ENCODE peak calls at places on chromosome 4, in five cellular contexts. One of them, this sample, is unnamed.

GRCh38 chr4:143386812-143387211 is 50.1 kb downstream of the GAB1 start:
- DNase-seq in fibroblast of pulmonary artery: peak
- DNase-seq in RWPE1: no peak
- DNase-seq in uterus: no peak
- DNase-seq in hepatocyte: peak
- DNase-seq in this sample: no peak

GRCh38 chr4:39331191-39331590 is 35.0 kb downstream of the RFC1 start:
- DNase-seq in fibroblast of pulmonary artery: no peak
- DNase-seq in hepatocyte: no peak
- DNase-seq in RWPE1: no peak
- DNase-seq in uterus: no peak
- DNase-seq in this sample: no peak

GRCh38 chr4:148065069-148065468 is 333.2 kb downstream of the ARHGAP10 start:
- DNase-seq in hepatocyte: peak
- DNase-seq in uterus: no peak
- DNase-seq in RWPE1: no peak
- DNase-seq in fibroblast of pulmonary artery: peak
- DNase-seq in this sample: peak

GRCh38 chr4:158850800-158851644 is 82.2 kb downstream of the FNIP2 start:
- DNase-seq in fibroblast of pulmonary artery: peak
- DNase-seq in hepatocyte: peak
- DNase-seq in RWPE1: peak
- DNase-seq in uterus: no peak
- DNase-seq in this sample: no peak

GRCh38 chr4:16270654-16271328 is 44.5 kb upstream of the TAPT1 start:
- DNase-seq in hepatocyte: no peak
- DNase-seq in uterus: no peak
- DNase-seq in fibroblast of pulmonary artery: no peak
- DNase-seq in RWPE1: no peak
- DNase-seq in this sample: no peak

GRCh38 chr4:26238782-26239647 is 81.8 kb upstream of the RBPJ start:
- DNase-seq in fibroblast of pulmonary artery: peak
- DNase-seq in RWPE1: no peak
- DNase-seq in uterus: no peak
- DNase-seq in hepatocyte: peak
- DNase-seq in this sample: peak

GRCh38 chr4:102734116-102734515 is 26.7 kb downstream of the MANBA start:
- DNase-seq in fibroblast of pulmonary artery: no peak
- DNase-seq in RWPE1: no peak
- DNase-seq in uterus: no peak
- DNase-seq in hepatocyte: no peak
- DNase-seq in this sample: no peak

GRCh38 chr4:132396636-132397035 is 752.5 kb upstream of the PCDH10 start:
- DNase-seq in RWPE1: no peak
- DNase-seq in uterus: no peak
- DNase-seq in fibroblast of pulmonary artery: peak
- DNase-seq in hepatocyte: no peak
- DNase-seq in this sample: peak

GRCh38 chr4:72312032-72312650 is 256.9 kb downstream of the ADAMTS3 start:
- DNase-seq in fibroblast of pulmonary artery: peak
- DNase-seq in hepatocyte: peak
- DNase-seq in RWPE1: peak
- DNase-seq in uterus: peak
- DNase-seq in this sample: peak

GRCh38 chr4:105230287-105230686 is 83.6 kb downstream of the TET2 start:
- DNase-seq in hepatocyte: no peak
- DNase-seq in RWPE1: no peak
- DNase-seq in fibroblast of pulmonary artery: no peak
- DNase-seq in uterus: no peak
- DNase-seq in this sample: no peak

GRCh38 chr4:89314291-89314690 is 6.7 kb upstream of the GPRIN3 start:
- DNase-seq in uterus: no peak
- DNase-seq in fibroblast of pulmonary artery: peak
- DNase-seq in RWPE1: no peak
- DNase-seq in hepatocyte: no peak
- DNase-seq in this sample: no peak

GRCh38 chr4:159899596-159899995 is 796.7 kb downstream of the RAPGEF2 start:
- DNase-seq in uterus: no peak
- DNase-seq in RWPE1: no peak
- DNase-seq in fibroblast of pulmonary artery: no peak
- DNase-seq in hepatocyte: no peak
- DNase-seq in this sample: no peak

GRCh38 chr4:168737441-168738176 is 240.8 kb downstream of the PALLD start:
- DNase-seq in RWPE1: no peak
- DNase-seq in fibroblast of pulmonary artery: no peak
- DNase-seq in uterus: no peak
- DNase-seq in hepatocyte: no peak
- DNase-seq in this sample: no peak

GRCh38 chr4:139256349-139256748 is 23.7 kb downstream of the MGARP start:
- DNase-seq in RWPE1: no peak
- DNase-seq in fibroblast of pulmonary artery: no peak
- DNase-seq in uterus: no peak
- DNase-seq in hepatocyte: no peak
- DNase-seq in this sample: no peak

GRCh38 chr4:112975567-112976355 is 73.7 kb upstream of the ANK2 start:
- DNase-seq in fibroblast of pulmonary artery: no peak
- DNase-seq in RWPE1: no peak
- DNase-seq in hepatocyte: no peak
- DNase-seq in uterus: no peak
- DNase-seq in this sample: no peak

GRCh38 chr4:100306018-100306417 is 115.8 kb upstream of the DDIT4L start:
- DNase-seq in RWPE1: no peak
- DNase-seq in fibroblast of pulmonary artery: peak
- DNase-seq in uterus: no peak
- DNase-seq in hepatocyte: no peak
- DNase-seq in this sample: peak

GRCh38 chr4:56668267-56668666 is 12.8 kb downstream of the HOPX start:
- DNase-seq in RWPE1: peak
- DNase-seq in fibroblast of pulmonary artery: no peak
- DNase-seq in uterus: no peak
- DNase-seq in hepatocyte: no peak
- DNase-seq in this sample: no peak

GRCh38 chr4:89024051-89024675 is 32.8 kb downstream of the FAM13A start:
- DNase-seq in RWPE1: peak
- DNase-seq in uterus: peak
- DNase-seq in hepatocyte: peak
- DNase-seq in fibroblast of pulmonary artery: peak
- DNase-seq in this sample: peak

GRCh38 chr4:52051213-52051614 is at the start of gene SPATA18:
- DNase-seq in fibroblast of pulmonary artery: no peak
- DNase-seq in hepatocyte: peak
- DNase-seq in uterus: no peak
- DNase-seq in RWPE1: peak
- DNase-seq in this sample: no peak

GRCh38 chr4:164959896-164960295 is 17.6 kb downstream of the TRIM61 start:
- DNase-seq in uterus: no peak
- DNase-seq in fibroblast of pulmonary artery: peak
- DNase-seq in RWPE1: peak
- DNase-seq in hepatocyte: no peak
- DNase-seq in this sample: no peak

GRCh38 chr4:89661490-89661889 is 175.5 kb downstream of the SNCA start:
- DNase-seq in hepatocyte: no peak
- DNase-seq in RWPE1: peak
- DNase-seq in fibroblast of pulmonary artery: peak
- DNase-seq in uterus: no peak
- DNase-seq in this sample: peak

GRCh38 chr4:159360549-159360948 is 257.7 kb downstream of the RAPGEF2 start:
- DNase-seq in fibroblast of pulmonary artery: peak
- DNase-seq in hepatocyte: no peak
- DNase-seq in RWPE1: peak
- DNase-seq in uterus: no peak
- DNase-seq in this sample: peak

GRCh38 chr4:172547724-172548123 is 620.9 kb upstream of the GALNT7 start:
- DNase-seq in RWPE1: no peak
- DNase-seq in fibroblast of pulmonary artery: no peak
- DNase-seq in hepatocyte: no peak
- DNase-seq in uterus: no peak
- DNase-seq in this sample: no peak

GRCh38 chr4:163679189-163679588 is 184.7 kb downstream of the TMA16 start:
- DNase-seq in hepatocyte: peak
- DNase-seq in RWPE1: peak
- DNase-seq in fibroblast of pulmonary artery: no peak
- DNase-seq in uterus: no peak
- DNase-seq in this sample: no peak

GRCh38 chr4:8647094-8647570 is 54.6 kb downstream of the CPZ start:
- DNase-seq in hepatocyte: no peak
- DNase-seq in RWPE1: no peak
- DNase-seq in fibroblast of pulmonary artery: no peak
- DNase-seq in uterus: no peak
- DNase-seq in this sample: no peak

GRCh38 chr4:165994706-165995105 is 121.7 kb downstream of the TLL1 start:
- DNase-seq in RWPE1: no peak
- DNase-seq in hepatocyte: peak
- DNase-seq in fibroblast of pulmonary artery: no peak
- DNase-seq in uterus: no peak
- DNase-seq in this sample: no peak

GRCh38 chr4:153022233-153022632 is 86.1 kb downstream of the FHDC1 start:
- DNase-seq in hepatocyte: no peak
- DNase-seq in uterus: no peak
- DNase-seq in RWPE1: no peak
- DNase-seq in fibroblast of pulmonary artery: no peak
- DNase-seq in this sample: no peak

GRCh38 chr4:70632028-70632427 is 3.5 kb downstream of the ENAM start:
- DNase-seq in hepatocyte: no peak
- DNase-seq in fibroblast of pulmonary artery: peak
- DNase-seq in uterus: no peak
- DNase-seq in RWPE1: peak
- DNase-seq in this sample: peak

GRCh38 chr4:137740192-137740591 is 207.9 kb upstream of the PCDH18 start:
- DNase-seq in RWPE1: no peak
- DNase-seq in uterus: no peak
- DNase-seq in hepatocyte: no peak
- DNase-seq in fibroblast of pulmonary artery: peak
- DNase-seq in this sample: no peak

GRCh38 chr4:2388430-2389182 is 29.8 kb downstream of the ZFYVE28 start:
- DNase-seq in uterus: no peak
- DNase-seq in hepatocyte: no peak
- DNase-seq in RWPE1: no peak
- DNase-seq in fibroblast of pulmonary artery: peak
- DNase-seq in this sample: peak

GRCh38 chr4:38670939-38671593 is 7.1 kb downstream of the KLF3 start:
- DNase-seq in hepatocyte: no peak
- DNase-seq in fibroblast of pulmonary artery: no peak
- DNase-seq in uterus: no peak
- DNase-seq in RWPE1: no peak
- DNase-seq in this sample: no peak

GRCh38 chr4:179695175-179695574 is 2252.9 kb upstream of the AGA start:
- DNase-seq in RWPE1: peak
- DNase-seq in hepatocyte: no peak
- DNase-seq in fibroblast of pulmonary artery: peak
- DNase-seq in uterus: no peak
- DNase-seq in this sample: no peak

GRCh38 chr4:158484173-158484885 is 37.4 kb upstream of the RXFP1 start:
- DNase-seq in fibroblast of pulmonary artery: no peak
- DNase-seq in uterus: no peak
- DNase-seq in RWPE1: no peak
- DNase-seq in hepatocyte: no peak
- DNase-seq in this sample: no peak

GRCh38 chr4:168511780-168512467 is 15.1 kb downstream of the PALLD start:
- DNase-seq in uterus: no peak
- DNase-seq in fibroblast of pulmonary artery: no peak
- DNase-seq in RWPE1: no peak
- DNase-seq in hepatocyte: no peak
- DNase-seq in this sample: no peak

GRCh38 chr4:818106-818921 is 7.6 kb downstream of the CPLX1 start:
- DNase-seq in fibroblast of pulmonary artery: no peak
- DNase-seq in hepatocyte: no peak
- DNase-seq in uterus: no peak
- DNase-seq in RWPE1: no peak
- DNase-seq in this sample: no peak

GRCh38 chr4:27760176-27760575 is 899.5 kb downstream of the STIM2 start:
- DNase-seq in uterus: no peak
- DNase-seq in hepatocyte: no peak
- DNase-seq in fibroblast of pulmonary artery: no peak
- DNase-seq in RWPE1: no peak
- DNase-seq in this sample: no peak

GRCh38 chr4:44817905-44818304 is 91.5 kb upstream of the GNPDA2 start:
- DNase-seq in hepatocyte: peak
- DNase-seq in uterus: no peak
- DNase-seq in fibroblast of pulmonary artery: peak
- DNase-seq in RWPE1: no peak
- DNase-seq in this sample: no peak

GRCh38 chr4:103137446-103137827 is 37.8 kb upstream of the BDH2 start:
- DNase-seq in uterus: no peak
- DNase-seq in fibroblast of pulmonary artery: peak
- DNase-seq in hepatocyte: no peak
- DNase-seq in RWPE1: peak
- DNase-seq in this sample: no peak

GRCh38 chr4:112284662-112285411 is 867 bp downstream of the TIFA start:
- DNase-seq in fibroblast of pulmonary artery: peak
- DNase-seq in hepatocyte: no peak
- DNase-seq in uterus: no peak
- DNase-seq in RWPE1: no peak
- DNase-seq in this sample: no peak

GRCh38 chr4:6354626-6355025 is 85.0 kb downstream of the WFS1 start:
- DNase-seq in hepatocyte: no peak
- DNase-seq in uterus: no peak
- DNase-seq in RWPE1: no peak
- DNase-seq in fibroblast of pulmonary artery: no peak
- DNase-seq in this sample: no peak
- TF ChIP-seq CTCF in hepatocyte: no peak
- TF ChIP-seq CTCF in uterus: no peak
- TF ChIP-seq CTCF in RWPE1: no peak
- TF ChIP-seq CTCF in fibroblast of pulmonary artery: no peak
- TF ChIP-seq CTCF in this sample: no peak

GRCh38 chr4:87975466-87975865 is at the start of gene SPP1:
- DNase-seq in uterus: no peak
- DNase-seq in hepatocyte: peak
- DNase-seq in fibroblast of pulmonary artery: peak
- DNase-seq in RWPE1: no peak
- DNase-seq in this sample: no peak
- TF ChIP-seq CTCF in uterus: no peak
- TF ChIP-seq CTCF in hepatocyte: no peak
- TF ChIP-seq CTCF in fibroblast of pulmonary artery: no peak
- TF ChIP-seq CTCF in RWPE1: no peak
- TF ChIP-seq CTCF in this sample: no peak

GRCh38 chr4:146981651-146982050 is 36.0 kb upstream of the TTC29 start:
- DNase-seq in hepatocyte: peak
- DNase-seq in uterus: no peak
- DNase-seq in RWPE1: no peak
- DNase-seq in fibroblast of pulmonary artery: peak
- DNase-seq in this sample: peak
- TF ChIP-seq CTCF in hepatocyte: no peak
- TF ChIP-seq CTCF in uterus: no peak
- TF ChIP-seq CTCF in RWPE1: no peak
- TF ChIP-seq CTCF in fibroblast of pulmonary artery: no peak
- TF ChIP-seq CTCF in this sample: no peak

GRCh38 chr4:109978704-109979103 is 66.0 kb downstream of the EGF start:
- DNase-seq in fibroblast of pulmonary artery: no peak
- DNase-seq in RWPE1: no peak
- DNase-seq in uterus: no peak
- DNase-seq in hepatocyte: no peak
- DNase-seq in this sample: no peak
- TF ChIP-seq CTCF in fibroblast of pulmonary artery: peak
- TF ChIP-seq CTCF in RWPE1: no peak
- TF ChIP-seq CTCF in uterus: no peak
- TF ChIP-seq CTCF in hepatocyte: no peak
- TF ChIP-seq CTCF in this sample: peak

This sample was measured in retinal pigment epithelial cell.